ENCODE peak calls at places on chromosomes 5 and 9, in eight cellular contexts. K is AG10803, B is glutamatergic neuron, C is neural progenitor cell, G is GM20000, F is ascending aorta, X is AG04450, Y is GM12864. P is an unnamed sample.

GRCh38 chr5:120386981-120387380 is 77.1 kb upstream of the PRR16 start:
- DNase-seq in K (no peak), B (no peak), C (no peak), G (no peak), F (no peak), X (no peak), Y (no peak), P (no peak)

GRCh38 chr5:119324842-119325241 is 31.0 kb upstream of the TNFAIP8 start:
- DNase-seq in K (no peak), B (no peak), C (no peak), G (no peak), F (no peak), X (no peak), Y (no peak), P (no peak)

GRCh38 chr9:14165376-14166035 is 148.4 kb downstream of the NFIB start:
- DNase-seq in K (no peak), B (no peak), C (no peak), G (no peak), F (no peak), X (no peak), Y (no peak), P (no peak)

GRCh38 chr9:126705767-126706697 is 92.3 kb downstream of the LMX1B start:
- DNase-seq in K (peak), B (peak), C (peak), G (peak), F (peak), X (no peak), Y (no peak), P (peak)

GRCh38 chr5:81021486-81021885 is 61.3 kb downstream of the RASGRF2 start:
- DNase-seq in K (no peak), B (no peak), C (no peak), G (no peak), F (no peak), X (no peak), Y (no peak), P (no peak)

GRCh38 chr5:167720201-167720600 is 571.2 kb upstream of the WWC1 start:
- DNase-seq in K (peak), B (no peak), C (no peak), G (no peak), F (no peak), X (no peak), Y (no peak), P (no peak)

GRCh38 chr9:91824591-91825339 is 125.3 kb downstream of the ROR2 start:
- DNase-seq in K (peak), B (no peak), C (no peak), G (no peak), F (no peak), X (no peak), Y (no peak), P (no peak)

GRCh38 chr5:144318460-144318859 is 147.8 kb downstream of the KCTD16 start:
- DNase-seq in K (no peak), B (no peak), C (peak), G (no peak), F (no peak), X (no peak), Y (no peak), P (no peak)

GRCh38 chr5:37737326-37738056 is 102.3 kb downstream of the GDNF start:
- DNase-seq in K (no peak), B (no peak), C (no peak), G (no peak), F (no peak), X (no peak), Y (no peak), P (no peak)

GRCh38 chr5:133483406-133484090 is 128.8 kb downstream of the FSTL4 start:
- DNase-seq in K (no peak), B (no peak), C (no peak), G (no peak), F (no peak), X (no peak), Y (no peak), P (no peak)

GRCh38 chr5:139856694-139857093 is 61.1 kb downstream of the PSD2 start:
- DNase-seq in K (no peak), B (no peak), C (no peak), G (no peak), F (no peak), X (no peak), Y (no peak), P (no peak)

GRCh38 chr5:97534166-97534565 is 351.1 kb upstream of the RIOK2 start:
- DNase-seq in K (peak), B (no peak), C (peak), G (peak), F (no peak), X (peak), Y (peak), P (peak)

GRCh38 chr5:158758666-158759065 is 341.1 kb downstream of the EBF1 start:
- DNase-seq in K (peak), B (no peak), C (no peak), G (no peak), F (no peak), X (no peak), Y (no peak), P (no peak)

GRCh38 chr9:91177661-91178280 is 183.9 kb downstream of the AUH start:
- DNase-seq in K (peak), B (no peak), C (no peak), G (no peak), F (peak), X (no peak), Y (no peak), P (peak)

GRCh38 chr9:29861803-29862202 is 2288.5 kb upstream of the C9orf72 start:
- DNase-seq in K (no peak), B (no peak), C (no peak), G (no peak), F (no peak), X (no peak), Y (no peak), P (no peak)

GRCh38 chr5:126676195-126676624 is 75.5 kb downstream of the PHAX start:
- DNase-seq in K (peak), B (peak), C (peak), G (peak), F (peak), X (peak), Y (peak), P (peak)

GRCh38 chr9:137264067-137264466 is 8.9 kb downstream of the NELFB start:
- DNase-seq in K (no peak), B (no peak), C (no peak), G (no peak), F (no peak), X (no peak), Y (no peak), P (no peak)

GRCh38 chr5:149439899-149440655 is 61.0 kb upstream of the IL17B start:
- DNase-seq in K (no peak), B (no peak), C (peak), G (no peak), F (no peak), X (no peak), Y (no peak), P (peak)

GRCh38 chr9:98709968-98710965 is 1.5 kb upstream of the GABBR2 start:
- DNase-seq in K (peak), B (no peak), C (peak), G (no peak), F (no peak), X (peak), Y (no peak), P (no peak)

GRCh38 chr5:3230254-3230653 is 365.4 kb upstream of the IRX1 start:
- DNase-seq in K (no peak), B (no peak), C (no peak), G (no peak), F (no peak), X (no peak), Y (no peak), P (no peak)

GRCh38 chr5:143226872-143227271 is 176.6 kb downstream of the NR3C1 start:
- DNase-seq in K (no peak), B (no peak), C (no peak), G (no peak), F (no peak), X (no peak), Y (no peak), P (no peak)

GRCh38 chr9:27888661-27889295 is 315.5 kb upstream of the C9orf72 start:
- DNase-seq in K (no peak), B (peak), C (no peak), G (peak), F (no peak), X (no peak), Y (no peak), P (peak)

GRCh38 chr5:181153814-181154213 is 6.4 kb downstream of the OR2V2 start:
- DNase-seq in K (no peak), B (no peak), C (no peak), G (no peak), F (no peak), X (no peak), Y (no peak), P (peak)

GRCh38 chr5:6483880-6484382 is 35.3 kb downstream of the UBE2QL1 start:
- DNase-seq in K (no peak), B (no peak), C (no peak), G (peak), F (no peak), X (no peak), Y (peak), P (no peak)

GRCh38 chr5:74587895-74588294 is 52.6 kb downstream of the ENC1 start:
- DNase-seq in K (no peak), B (no peak), C (no peak), G (no peak), F (no peak), X (no peak), Y (no peak), P (no peak)

GRCh38 chr5:157165668-157166067 is 396 bp downstream of the GARIN3 start:
- DNase-seq in K (no peak), B (no peak), C (no peak), G (no peak), F (no peak), X (no peak), Y (no peak), P (no peak)

GRCh38 chr5:72598461-72599433 is 91.5 kb upstream of the ZNF366 start:
- DNase-seq in K (peak), B (no peak), C (no peak), G (no peak), F (no peak), X (no peak), Y (no peak), P (no peak)

GRCh38 chr5:83665631-83666030 is 55.0 kb downstream of the HAPLN1 start:
- DNase-seq in K (no peak), B (no peak), C (no peak), G (no peak), F (no peak), X (no peak), Y (no peak), P (no peak)

GRCh38 chr5:76145945-76146344 is 62.8 kb downstream of the SV2C start:
- DNase-seq in K (no peak), B (no peak), C (peak), G (no peak), F (no peak), X (no peak), Y (peak), P (peak)

GRCh38 chr5:11224788-11225187 is 463.8 kb upstream of the DAP start:
- DNase-seq in K (no peak), B (no peak), C (no peak), G (no peak), F (no peak), X (no peak), Y (no peak), P (no peak)

GRCh38 chr5:170225326-170226137 is 7.3 kb upstream of the C5orf58 start:
- DNase-seq in K (peak), B (peak), C (peak), G (peak), F (peak), X (no peak), Y (peak), P (peak)

GRCh38 chr9:109779711-109780452 is at the start of gene PALM2AKAP2:
- DNase-seq in K (peak), B (peak), C (peak), G (no peak), F (peak), X (no peak), Y (no peak), P (no peak)
- TF ChIP-seq CTCF in K (peak), B (peak), C (peak), G (no peak), F (peak), X (peak), Y (no peak), P (no peak)

DNA sequence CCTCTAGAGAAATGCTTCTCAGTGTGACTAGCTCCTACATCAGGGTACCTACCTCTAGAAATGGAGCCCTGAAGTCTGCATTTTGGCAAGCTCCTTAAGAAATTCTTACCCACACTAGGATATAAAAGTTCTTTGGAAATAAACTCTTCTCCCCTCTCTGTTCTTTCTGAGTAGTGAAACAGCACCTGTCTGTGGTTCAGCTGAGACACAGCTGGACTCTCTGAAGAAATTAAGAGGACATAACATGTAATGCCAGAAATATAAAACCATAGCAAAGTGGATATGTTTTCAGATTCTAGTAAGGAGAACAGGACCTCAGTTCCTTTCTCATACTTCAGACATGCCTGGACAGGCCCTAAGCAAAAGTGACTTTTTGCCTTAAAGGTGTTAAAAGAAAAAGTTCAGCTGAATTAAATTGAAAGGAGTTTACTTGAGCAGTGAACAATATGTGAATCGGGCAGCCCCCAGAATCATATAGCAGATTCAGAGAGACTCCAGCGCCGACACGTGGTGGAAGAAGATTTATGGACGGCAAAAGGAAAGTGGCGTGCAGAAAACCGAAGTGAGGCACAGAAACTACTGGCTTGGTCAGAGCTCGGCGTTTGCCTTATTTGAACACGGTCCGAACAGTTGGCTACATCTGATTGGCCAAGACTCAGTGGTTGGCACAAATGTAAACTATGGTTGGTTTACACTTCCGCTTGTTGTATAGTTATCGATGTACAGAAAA is 64.5 kb downstream of the PRKACG start:
- DNase-seq in K (peak), B (no peak), C (no peak), G (no peak), F (no peak), X (no peak), Y (no peak), P (peak)
- TF ChIP-seq CTCF in K (no peak), B (no peak), C (no peak), G (peak), F (no peak), X (peak), Y (peak), P (no peak)

GRCh38 chr5:104347119-104347708 is 784.6 kb upstream of the NUDT12 start:
- DNase-seq in K (peak), B (no peak), C (peak), G (no peak), F (no peak), X (no peak), Y (no peak), P (no peak)
- TF ChIP-seq CTCF in K (no peak), B (peak), C (peak), G (no peak), F (no peak), X (peak), Y (no peak), P (no peak)

GRCh38 chr5:32174011-32174866 is at the start of gene GOLPH3:
- DNase-seq in K (peak), B (peak), C (peak), G (peak), F (peak), X (peak), Y (peak), P (peak)
- TF ChIP-seq CTCF in K (no peak), B (no peak), C (no peak), G (no peak), F (peak), X (no peak), Y (peak), P (no peak)

GRCh38 chr5:176573564-176574296 is 24.6 kb downstream of the CDHR2 start:
- DNase-seq in K (peak), B (peak), C (peak), G (peak), F (peak), X (peak), Y (peak), P (peak)

GRCh38 chr5:176575488-176576422 is 26.6 kb downstream of the CDHR2 start:
- DNase-seq in K (no peak), B (no peak), C (no peak), G (no peak), F (no peak), X (no peak), Y (no peak), P (no peak)

GRCh38 chr5:176577312-176578176 is 28.4 kb downstream of the CDHR2 start:
- DNase-seq in K (no peak), B (no peak), C (no peak), G (no peak), F (no peak), X (no peak), Y (no peak), P (no peak)

GRCh38 chr5:176575066-176575465 is 25.9 kb downstream of the CDHR2 start:
- DNase-seq in K (no peak), B (no peak), C (no peak), G (no peak), F (no peak), X (no peak), Y (no peak), P (no peak)

GRCh38 chr5:176574297-176574591 is 25.1 kb downstream of the CDHR2 start:
- DNase-seq in K (no peak), B (no peak), C (no peak), G (no peak), F (no peak), X (no peak), Y (no peak), P (no peak)
- TF ChIP-seq CTCF in K (no peak), B (peak), C (no peak), G (no peak), F (no peak), X (no peak), Y (no peak), P (peak)

DNA sequence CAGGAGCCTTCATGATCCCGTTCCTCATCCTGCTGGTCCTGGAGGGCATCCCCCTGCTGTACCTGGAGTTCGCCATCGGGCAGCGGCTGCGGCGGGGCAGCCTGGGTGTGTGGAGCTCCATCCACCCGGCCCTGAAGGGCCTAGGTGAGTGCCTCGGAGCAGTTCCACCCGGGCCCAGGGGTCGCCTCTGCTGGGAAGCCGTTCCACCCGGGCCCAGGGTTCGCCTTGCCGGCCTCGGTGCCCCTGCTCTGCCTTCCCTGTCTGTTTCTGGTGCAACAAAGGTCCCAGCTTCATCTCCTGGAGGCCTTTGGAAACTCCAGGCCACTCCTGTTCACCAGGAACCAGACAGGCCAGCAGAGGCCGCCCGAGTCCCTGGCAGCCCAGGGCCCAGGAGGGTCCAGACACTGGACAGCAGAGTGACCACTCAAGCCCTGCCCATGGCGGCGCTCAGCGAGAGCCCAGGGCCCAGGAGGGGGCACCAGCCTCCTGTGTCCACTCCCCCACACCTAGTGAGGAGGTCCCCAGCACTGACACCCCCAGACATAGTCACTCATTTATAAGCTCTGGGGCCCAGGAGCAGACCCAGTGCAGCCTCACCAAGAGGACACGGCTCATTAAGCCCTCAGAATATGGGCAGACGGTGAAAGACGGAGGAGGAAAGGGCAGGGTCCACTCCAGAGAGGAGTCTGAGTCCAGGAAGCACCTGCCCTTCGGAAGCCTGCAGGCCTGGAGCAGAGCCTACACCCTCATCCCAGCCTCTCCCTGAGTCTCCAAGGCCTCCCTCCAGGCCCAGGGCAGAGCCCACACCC is 7.6 kb downstream of the SLC6A19 start:
- DNase-seq in K (peak), B (peak), C (peak), G (no peak), F (no peak), X (no peak), Y (no peak), P (no peak)
- TF ChIP-seq CTCF in K (peak), B (no peak), C (peak), G (no peak), F (no peak), X (peak), Y (peak), P (no peak)

GRCh38 chr5:151205411-151205810 is 18.5 kb downstream of the CCDC69 start:
- DNase-seq in K (no peak), B (no peak), C (no peak), G (no peak), F (peak), X (no peak), Y (no peak), P (no peak)
- TF ChIP-seq CTCF in K (no peak), B (no peak), C (no peak), G (no peak), F (no peak), X (no peak), Y (no peak), P (no peak)

GRCh38 chr9:86175743-86176456 is 76.5 kb upstream of the GOLM1 start:
- DNase-seq in K (no peak), B (no peak), C (no peak), G (no peak), F (no peak), X (no peak), Y (no peak), P (no peak)
- TF ChIP-seq CTCF in K (no peak), B (no peak), C (no peak), G (no peak), F (no peak), X (no peak), Y (no peak), P (no peak)

GRCh38 chr9:129873563-129873962 is 38.3 kb downstream of the USP20 start:
- DNase-seq in K (no peak), B (no peak), C (no peak), G (no peak), F (no peak), X (no peak), Y (no peak), P (no peak)

GRCh38 chr9:129876815-129877214 is 41.6 kb downstream of the USP20 start:
- DNase-seq in K (no peak), B (no peak), C (no peak), G (no peak), F (no peak), X (no peak), Y (no peak), P (no peak)

GRCh38 chr9:129875687-129876395 is 40.6 kb downstream of the USP20 start:
- DNase-seq in K (peak), B (peak), C (no peak), G (no peak), F (no peak), X (no peak), Y (no peak), P (no peak)

GRCh38 chr9:129874261-129875101 is 39.2 kb downstream of the USP20 start:
- DNase-seq in K (no peak), B (no peak), C (no peak), G (no peak), F (no peak), X (no peak), Y (no peak), P (no peak)

DNA sequence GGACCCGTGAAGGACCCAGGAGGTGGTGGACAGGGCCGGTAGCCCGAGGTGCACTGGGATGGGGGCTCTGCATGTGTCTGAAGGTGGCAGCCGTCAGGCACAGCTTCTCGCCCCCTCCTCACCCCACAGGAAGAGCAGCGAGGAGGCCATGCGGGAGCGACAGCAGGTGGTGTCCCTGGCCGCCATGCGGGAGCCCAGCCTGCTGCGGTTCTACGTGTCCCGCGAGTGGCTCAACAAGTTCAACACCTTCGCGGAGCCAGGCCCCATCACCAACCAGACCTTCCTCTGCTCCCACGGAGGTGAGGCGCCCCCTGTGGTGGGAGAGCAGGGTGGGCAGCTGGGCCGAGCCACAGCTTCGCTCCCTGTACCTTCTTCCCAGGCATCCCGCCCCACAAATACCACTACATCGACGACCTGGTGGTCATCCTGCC is 39.9 kb downstream of the USP20 start:
- DNase-seq in K (no peak), B (peak), C (no peak), G (no peak), F (no peak), X (no peak), Y (no peak), P (no peak)
- TF ChIP-seq CTCF in K (no peak), B (peak), C (peak), G (no peak), F (no peak), X (peak), Y (peak), P (peak)